ENCODE peak calls at places on chromosomes 6 and 20, in four cellular contexts. Z, Q, X and E are unnamed samples.

GRCh38 chr6:35238843-35239289 is 20.7 kb upstream of the ZNF76 start:
- DNase-seq in Q (no peak), X (no peak), Z (no peak), E (no peak)

GRCh38 chr20:41249371-41249770 is 68.2 kb downstream of the ZHX3 start:
- DNase-seq in Q (no peak), Z (no peak), X (no peak), E (peak; percentile 24)

GRCh38 chr6:158143700-158144099 is 24.4 kb downstream of the SERAC1 start:
- DNase-seq in X (no peak), Z (no peak), Q (no peak), E (no peak)

GRCh38 chr6:138844203-138844602 is 48.3 kb downstream of the ECT2L start:
- DNase-seq in X (no peak), Z (no peak), Q (no peak), E (no peak)

GRCh38 chr6:78300885-78301284 is 566.5 kb upstream of the IRAK1BP1 start:
- DNase-seq in Q (no peak), X (no peak), Z (no peak), E (no peak)

GRCh38 chr20:47293524-47294157 is 62.9 kb downstream of the ZMYND8 start:
- DNase-seq in Q (no peak), X (no peak), Z (no peak), E (no peak)

GRCh38 chr6:152983637-152984386 is 971 bp upstream of the FBXO5 start:
- DNase-seq in Z (peak; percentile 53), Q (peak; percentile 96), X (peak; percentile 74), E (peak; percentile 64)

GRCh38 chr6:33204415-33205171 is at the start of gene HSD17B8:
- DNase-seq in X (peak; percentile 98), Z (no peak), Q (peak; percentile 98), E (peak; percentile 86)